ENCODE peak calls at places on chromosomes 1 and 21, in four cellular contexts. T is astrocyte of the spinal cord, Z is left lung, B is keratinocyte. M is an unnamed sample.

GRCh38 chr1:65469126-65469888 is 48.8 kb downstream of the LEPR start:
- DNase-seq in T (peak; percentile 15), Z (no peak), B (no peak), M (no peak)

GRCh38 chr1:81702903-81703302 is 97.8 kb upstream of the ADGRL2 start:
- DNase-seq in T (peak; percentile 87), Z (no peak), B (no peak), M (no peak)

GRCh38 chr1:115210302-115210711 is 121.0 kb upstream of the TSPAN2 start:
- DNase-seq in T (no peak), Z (no peak), B (peak; percentile 97), M (no peak)

GRCh38 chr1:204220217-204220616 is 6.4 kb upstream of the GOLT1A start:
- DNase-seq in T (no peak), Z (no peak), B (no peak), M (no peak)

GRCh38 chr1:5934058-5934884 is 58.0 kb downstream of the NPHP4 start:
- DNase-seq in T (no peak), Z (no peak), B (no peak), M (no peak)

GRCh38 chr1:54947540-54947939 is 32.9 kb upstream of the TMEM61 start:
- DNase-seq in T (no peak), Z (no peak), B (no peak), M (no peak)

GRCh38 chr1:168360151-168360550 is 79.5 kb downstream of the TBX19 start:
- DNase-seq in T (no peak), Z (no peak), B (no peak), M (no peak)

GRCh38 chr1:19448491-19449439 is 36.6 kb downstream of the CAPZB start:
- DNase-seq in T (peak; percentile 88), Z (no peak), B (no peak), M (no peak)

GRCh38 chr1:8374812-8375211 is 56.9 kb downstream of the SLC45A1 start:
- DNase-seq in T (peak; percentile 39), Z (no peak), B (no peak), M (no peak)

GRCh38 chr1:34354367-34354766 is 177.7 kb downstream of the C1orf94 start:
- DNase-seq in T (no peak), Z (no peak), B (no peak), M (no peak)

GRCh38 chr1:223401873-223402789 is 8.9 kb downstream of the CCDC185 start:
- DNase-seq in T (peak; percentile 73), Z (no peak), B (peak; percentile 17), M (no peak)

GRCh38 chr1:216531308-216532239 is 108.3 kb upstream of the USH2A start:
- DNase-seq in T (peak; percentile 39), Z (no peak), B (no peak), M (no peak)

GRCh38 chr21:15423676-15424445 is 305.9 kb upstream of the USP25 start:
- DNase-seq in T (no peak), Z (no peak), B (no peak), M (no peak)

GRCh38 chr1:81337226-81337625 is 463.5 kb upstream of the ADGRL2 start:
- DNase-seq in T (no peak), Z (no peak), B (no peak), M (no peak)

GRCh38 chr1:3692593-3692992 is 40.3 kb downstream of the TP73 start:
- DNase-seq in T (no peak), Z (no peak), B (no peak), M (no peak)

GRCh38 chr1:3656450-3657095 is 4.3 kb downstream of the TP73 start:
- DNase-seq in T (no peak), Z (no peak), B (no peak), M (no peak)

GRCh38 chr1:152858062-152858461 is 1.7 kb upstream of the LCE7A start:
- DNase-seq in T (no peak), Z (no peak), B (no peak), M (no peak)

GRCh38 chr1:228083871-228084278 is 1.4 kb downstream of the ARF1 start:
- DNase-seq in T (peak; percentile 8), Z (peak; percentile 80), B (no peak), M (no peak)

GRCh38 chr1:214808845-214809460 is 206.0 kb downstream of the CENPF start:
- DNase-seq in T (peak; percentile 48), Z (no peak), B (no peak), M (no peak)

GRCh38 chr1:116667577-116668105 is at the start of gene IGSF3:
- DNase-seq in T (peak; percentile 17), Z (peak; percentile 94), B (no peak), M (no peak)

GRCh38 chr1:29524285-29525065 is 288.2 kb downstream of the PTPRU start:
- DNase-seq in T (no peak), Z (no peak), B (no peak), M (no peak)

GRCh38 chr1:78464449-78464891 is 26.3 kb upstream of the PTGFR start:
- DNase-seq in T (no peak), Z (no peak), B (no peak), M (no peak)

GRCh38 chr1:10510520-10511493 is 36.1 kb downstream of the PEX14 start:
- DNase-seq in T (peak; percentile 86), Z (no peak), B (peak; percentile 72), M (no peak)

GRCh38 chr1:216178266-216178665 is 245.0 kb downstream of the USH2A start:
- DNase-seq in T (peak; percentile 5), Z (no peak), B (no peak), M (no peak)

GRCh38 chr21:35222541-35222941 is 173.4 kb upstream of the RUNX1 start:
- DNase-seq in T (no peak), Z (no peak), B (no peak), M (no peak)

GRCh38 chr1:160193832-160194736 is 3.7 kb downstream of the CASQ1 start:
- DNase-seq in T (no peak), Z (no peak), B (no peak), M (no peak)

GRCh38 chr1:84504580-84505021 is 1.6 kb upstream of the SPATA1 start:
- DNase-seq in T (peak; percentile 79), Z (no peak), B (no peak), M (no peak)

GRCh38 chr1:66938618-66939017 is 13.8 kb downstream of the MIER1 start:
- DNase-seq in T (peak; percentile 53), Z (no peak), B (no peak), M (no peak)

GRCh38 chr1:89566761-89567174 is 42.1 kb downstream of the LRRC8B start:
- DNase-seq in T (peak; percentile 25), Z (peak; percentile 81), B (no peak), M (peak; percentile 62)

GRCh38 chr21:33848252-33848953 is 67.2 kb downstream of the ATP5PO start:
- DNase-seq in T (no peak), Z (no peak), B (peak; percentile 7), M (no peak)

GRCh38 chr1:6016191-6016865 is 24.1 kb upstream of the NPHP4 start:
- DNase-seq in T (peak; percentile 43), Z (peak; percentile 49), B (peak; percentile 67), M (no peak)

GRCh38 chr1:235918481-235918880 is 51.8 kb upstream of the LYST start:
- DNase-seq in T (no peak), Z (no peak), B (no peak), M (no peak)

GRCh38 chr1:235917267-235917811 is 50.6 kb upstream of the LYST start:
- DNase-seq in T (peak; percentile 98), Z (no peak), B (peak; percentile 100), M (no peak)

GRCh38 chr1:235919127-235919796 is 52.6 kb upstream of the LYST start:
- DNase-seq in T (peak; percentile 39), Z (no peak), B (no peak), M (no peak)

GRCh38 chr1:235919797-235920475 is 53.2 kb upstream of the LYST start:
- DNase-seq in T (peak; percentile 85), Z (no peak), B (peak; percentile 91), M (no peak)

DNA sequence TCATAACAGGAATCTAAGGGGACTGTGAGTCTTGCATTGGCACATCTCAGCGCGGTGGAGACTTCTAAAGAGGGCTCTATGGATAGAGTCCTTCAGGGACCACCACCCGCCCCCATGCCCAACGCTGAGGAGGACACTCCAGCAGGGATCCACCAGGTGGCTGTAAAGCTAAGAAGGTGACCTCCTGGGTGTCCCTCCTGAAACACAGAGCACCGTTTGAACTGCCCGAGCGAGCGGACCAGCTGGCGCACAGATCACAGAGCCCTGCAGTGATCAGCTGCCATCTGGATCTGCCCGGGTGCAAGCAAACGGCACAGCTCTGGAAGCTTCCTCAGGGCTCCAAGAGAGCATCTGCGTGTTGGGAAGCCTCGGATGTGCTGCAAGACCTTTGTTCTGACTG is 51.3 kb upstream of the LYST start:
- DNase-seq in T (no peak), Z (no peak), B (no peak), M (no peak)
- H3K4me3 ChIP-seq in T (no peak overlapping the region), Z (no peak overlapping the region), B (peak overlapping the region; percentile 17), M (no peak overlapping the region)

GRCh38 chr1:201546093-201546492 is 7.2 kb downstream of the NAV1 start:
- DNase-seq in T (no peak), Z (no peak), B (no peak), M (no peak)
- TF ChIP-seq CTCF in T (no peak), Z (no peak), B (peak; percentile 30), M (peak; percentile 29)

DNA sequence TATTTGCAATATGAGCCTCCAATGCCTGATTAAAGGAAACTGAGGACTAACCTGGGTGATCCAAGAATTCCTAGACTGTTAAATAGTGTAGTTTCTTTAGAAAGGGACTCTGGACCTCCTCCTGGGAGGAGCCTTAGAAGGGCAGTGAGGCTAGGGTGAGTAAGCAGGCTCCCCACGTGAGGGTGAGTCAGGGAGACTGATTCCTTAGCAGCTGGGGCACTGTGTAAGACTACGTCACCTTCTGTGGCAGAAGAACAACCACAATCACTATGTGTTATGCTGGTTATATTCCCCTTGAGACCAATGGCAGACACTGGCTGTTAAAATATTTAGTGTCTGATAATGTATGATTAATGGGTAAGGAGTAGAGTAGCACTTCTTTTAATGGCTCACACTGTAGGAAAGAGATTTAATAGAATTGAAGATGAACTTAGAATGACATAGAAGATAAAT is 53.3 kb upstream of the SYT14 start:
- DNase-seq in T (peak; percentile 99), Z (no peak), B (peak; percentile 97), M (peak; percentile 45)
- H3K4me3 ChIP-seq in T (no peak overlapping the region), Z (no peak overlapping the region), B (no peak overlapping the region), M (no peak overlapping the region)

GRCh38 chr1:110615548-110616130 is 9.5 kb upstream of the KCNA2 start:
- DNase-seq in T (peak; percentile 53), Z (no peak), B (peak; percentile 21), M (peak; percentile 88)
- TF ChIP-seq CTCF in T (peak; percentile 78), Z (peak; percentile 58), B (peak; percentile 86), M (peak; percentile 88)

DNA sequence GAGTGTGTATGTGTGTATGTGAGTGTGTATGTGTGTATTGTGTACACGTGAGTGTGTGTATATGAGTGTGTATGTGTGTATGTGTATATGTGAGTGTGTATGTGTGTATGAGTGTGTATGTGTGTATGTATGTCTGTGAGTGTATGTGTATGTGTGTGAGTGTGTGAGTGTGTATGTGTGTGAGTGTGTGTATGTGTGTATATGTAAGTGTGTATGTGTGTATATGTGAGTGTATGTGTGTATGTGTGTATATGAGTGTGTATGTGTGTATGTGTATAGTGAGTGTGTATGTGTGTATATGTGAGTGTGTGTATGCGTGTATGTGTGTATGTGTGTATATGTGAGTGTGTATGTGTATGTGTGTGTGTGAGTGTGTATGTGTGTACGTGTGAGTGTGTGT is 49.2 kb downstream of the GREM2 start:
- DNase-seq in T (no peak), Z (no peak), B (no peak), M (no peak)
- H3K4me3 ChIP-seq in T (no peak overlapping the region), Z (no peak overlapping the region), B (no peak overlapping the region), M (no peak overlapping the region)

GRCh38 chr21:43728467-43729390 is 9.8 kb downstream of the PDXK start:
- DNase-seq in T (peak; percentile 99), Z (peak; percentile 98), B (peak; percentile 81), M (peak; percentile 85)
- TF ChIP-seq CTCF in T (peak; percentile 39), Z (no peak), B (no peak), M (peak; percentile 50)

GRCh38 chr21:45543371-45543709 is 1.1 kb upstream of the SLC19A1 start:
- DNase-seq in T (no peak), Z (peak; percentile 72), B (no peak), M (no peak)
- H3K4me3 ChIP-seq in T (no peak overlapping the region), Z (peak overlapping the region; percentile 59), B (no peak overlapping the region), M (peak overlapping the region; percentile 60)

M was measured in dorsolateral prefrontal cortex.